ENCODE peak calls at places on chromosomes 6 and 20, in five cellular contexts. Z is fibroblast of lung; S is M059J; G is activated naive CD8-positive, alpha-beta T cell treated with anti-CD3 and anti-CD28 coated beads, Interleukin-2, amount 50 U/mL, for 24 hours; X is dermis blood vessel endothelial cell. T is an unnamed sample.

GRCh38 chr6:130037207-130037811 is 18.9 kb downstream of the L3MBTL3 start:
- DNase-seq in Z (no peak), S (peak; percentile 8), G (no peak), X (peak; percentile 37), T (peak; percentile 15)

GRCh38 chr20:49052334-49052733 is 6.2 kb downstream of the CSE1L start:
- DNase-seq in S (peak; percentile 15), Z (no peak), X (no peak), G (no peak), T (peak; percentile 34)

GRCh38 chr20:3654326-3655031 is 8.7 kb downstream of the GFRA4 start:
- DNase-seq in X (no peak), S (no peak), Z (no peak), G (no peak), T (no peak)

GRCh38 chr20:17772005-17772343 is 72.2 kb downstream of the BANF2 start:
- DNase-seq in X (no peak), S (no peak), G (no peak), Z (no peak), T (no peak)

GRCh38 chr6:127192911-127193503 is 73.7 kb upstream of the RNF146 start:
- DNase-seq in S (no peak), X (peak; percentile 31), G (no peak), Z (peak; percentile 90), T (no peak)

GRCh38 chr6:13470240-13471140 is 16.9 kb downstream of the GFOD1 start:
- DNase-seq in G (peak; percentile 0), S (no peak), X (no peak), Z (no peak), T (peak; percentile 39)

GRCh38 chr20:52193886-52194545 is 2.4 kb upstream of the ZFP64 start:
- DNase-seq in X (no peak), Z (no peak), G (no peak), S (no peak), T (no peak)

GRCh38 chr6:49551126-49551865 is 828 bp downstream of the C6orf141 start:
- DNase-seq in S (peak; percentile 57), X (peak; percentile 38), Z (no peak), G (no peak), T (no peak)

GRCh38 chr20:8764289-8764962 is 304.5 kb upstream of the PLCB4 start:
- DNase-seq in X (no peak), Z (peak; percentile 19), G (no peak), S (peak; percentile 69), T (no peak)